ENCODE peak calls at places on chromosome 22, in six cellular contexts. One of them, this sample, is unnamed.

GRCh38 chr22:48664586-48664985 is 1163.1 kb downstream of the BRD1 start:
- DNase-seq in ascending aorta: no peak
- DNase-seq in A549: no peak
- DNase-seq in adrenal gland: no peak
- DNase-seq in fibroblast of the aortic adventitia: no peak
- DNase-seq in transverse colon: no peak
- DNase-seq in this sample: no peak

GRCh38 chr22:44182591-44183588 is 2.2 kb downstream of the PARVG start:
- DNase-seq in ascending aorta: no peak
- DNase-seq in fibroblast of the aortic adventitia: no peak
- DNase-seq in A549: no peak
- DNase-seq in transverse colon: peak; percentile 62
- DNase-seq in adrenal gland: peak; percentile 49
- DNase-seq in this sample: no peak

GRCh38 chr22:28141614-28142013 is 222.6 kb upstream of the PITPNB start:
- DNase-seq in ascending aorta: no peak
- DNase-seq in adrenal gland: no peak
- DNase-seq in fibroblast of the aortic adventitia: peak; percentile 80
- DNase-seq in A549: no peak
- DNase-seq in transverse colon: no peak
- DNase-seq in this sample: no peak

GRCh38 chr22:29263791-29264216 is 4.0 kb downstream of the RHBDD3 start:
- DNase-seq in transverse colon: no peak
- DNase-seq in adrenal gland: no peak
- DNase-seq in A549: no peak
- DNase-seq in fibroblast of the aortic adventitia: no peak
- DNase-seq in ascending aorta: no peak
- DNase-seq in this sample: no peak

GRCh38 chr22:39257522-39258475 is 13.0 kb upstream of the PDGFB start:
- DNase-seq in ascending aorta: no peak
- DNase-seq in transverse colon: no peak
- DNase-seq in fibroblast of the aortic adventitia: no peak
- DNase-seq in adrenal gland: no peak
- DNase-seq in A549: no peak
- DNase-seq in this sample: no peak

GRCh38 chr22:19810381-19811141 is 44.1 kb downstream of the GNB1L start:
- DNase-seq in fibroblast of the aortic adventitia: peak; percentile 80
- DNase-seq in transverse colon: no peak
- DNase-seq in ascending aorta: no peak
- DNase-seq in adrenal gland: peak; percentile 25
- DNase-seq in A549: no peak
- DNase-seq in this sample: no peak

GRCh38 chr22:26779929-26780328 is 122.5 kb downstream of the MIAT start:
- DNase-seq in ascending aorta: no peak
- DNase-seq in fibroblast of the aortic adventitia: no peak
- DNase-seq in adrenal gland: no peak
- DNase-seq in A549: no peak
- DNase-seq in transverse colon: no peak
- DNase-seq in this sample: no peak

GRCh38 chr22:44111562-44112155 is 69.1 kb upstream of the PARVG start:
- DNase-seq in ascending aorta: no peak
- DNase-seq in A549: no peak
- DNase-seq in fibroblast of the aortic adventitia: no peak
- DNase-seq in adrenal gland: no peak
- DNase-seq in transverse colon: no peak
- DNase-seq in this sample: no peak

GRCh38 chr22:49968831-49969661 is 8.5 kb downstream of the PIM3 start:
- DNase-seq in A549: no peak
- DNase-seq in ascending aorta: peak; percentile 8
- DNase-seq in adrenal gland: peak; percentile 30
- DNase-seq in fibroblast of the aortic adventitia: no peak
- DNase-seq in transverse colon: no peak
- DNase-seq in this sample: no peak

GRCh38 chr22:49517211-49517610 is 310.5 kb downstream of the BRD1 start:
- DNase-seq in fibroblast of the aortic adventitia: no peak
- DNase-seq in adrenal gland: no peak
- DNase-seq in transverse colon: no peak
- DNase-seq in ascending aorta: no peak
- DNase-seq in A549: no peak
- DNase-seq in this sample: no peak

GRCh38 chr22:48098243-48098935 is 1335.9 kb downstream of the TBC1D22A start:
- DNase-seq in ascending aorta: no peak
- DNase-seq in adrenal gland: no peak
- DNase-seq in fibroblast of the aortic adventitia: no peak
- DNase-seq in transverse colon: no peak
- DNase-seq in A549: no peak
- DNase-seq in this sample: no peak

GRCh38 chr22:22048981-22049531 is 66.5 kb upstream of the TOP3B start:
- DNase-seq in adrenal gland: no peak
- DNase-seq in transverse colon: no peak
- DNase-seq in fibroblast of the aortic adventitia: no peak
- DNase-seq in ascending aorta: no peak
- DNase-seq in A549: no peak
- DNase-seq in this sample: no peak

DNA sequence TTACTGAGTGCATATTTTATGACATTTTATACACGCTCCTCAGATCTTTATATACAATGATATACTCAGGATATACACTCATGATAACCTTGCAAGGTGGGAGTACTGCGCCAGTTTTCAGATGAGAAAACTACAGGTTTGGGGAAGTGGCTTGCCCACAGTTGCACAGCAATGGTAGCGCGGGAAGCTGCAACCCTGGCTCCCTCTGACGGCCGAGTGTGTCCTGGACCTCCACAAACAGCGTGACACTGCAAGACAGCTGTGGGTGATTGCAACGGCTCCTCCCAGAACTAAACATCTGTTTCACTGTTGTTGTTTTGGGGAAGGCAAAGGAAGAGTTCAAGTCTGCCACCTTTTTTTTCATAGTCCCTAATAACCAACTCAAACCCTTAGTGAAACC is 47.0 kb downstream of the PACSIN2 start:
- DNase-seq in A549: no peak
- DNase-seq in transverse colon: peak; percentile 58
- DNase-seq in fibroblast of the aortic adventitia: no peak
- DNase-seq in adrenal gland: no peak
- DNase-seq in ascending aorta: no peak
- DNase-seq in this sample: no peak
- TF ChIP-seq CTCF in A549: no peak
- TF ChIP-seq CTCF in transverse colon: no peak
- TF ChIP-seq CTCF in fibroblast of the aortic adventitia: no peak
- TF ChIP-seq CTCF in adrenal gland: no peak
- TF ChIP-seq CTCF in ascending aorta: no peak
- TF ChIP-seq CTCF in this sample: no peak

GRCh38 chr22:23315341-23315917 is 135.1 kb downstream of the BCR start:
- DNase-seq in adrenal gland: peak; percentile 74
- DNase-seq in A549: peak; percentile 13
- DNase-seq in transverse colon: peak; percentile 78
- DNase-seq in ascending aorta: no peak
- DNase-seq in fibroblast of the aortic adventitia: peak; percentile 73
- DNase-seq in this sample: peak; percentile 68
- TF ChIP-seq CTCF in adrenal gland: peak; percentile 56
- TF ChIP-seq CTCF in A549: peak; percentile 54
- TF ChIP-seq CTCF in transverse colon: peak; percentile 77
- TF ChIP-seq CTCF in ascending aorta: peak; percentile 62
- TF ChIP-seq CTCF in fibroblast of the aortic adventitia: peak; percentile 65
- TF ChIP-seq CTCF in this sample: peak; percentile 51

GRCh38 chr22:46250035-46250782 is at the start of gene CDPF1:
- DNase-seq in fibroblast of the aortic adventitia: peak; percentile 73
- DNase-seq in transverse colon: peak; percentile 95
- DNase-seq in A549: peak; percentile 69
- DNase-seq in adrenal gland: peak; percentile 93
- DNase-seq in ascending aorta: peak; percentile 43
- DNase-seq in this sample: peak; percentile 94
- TF ChIP-seq CTCF in fibroblast of the aortic adventitia: no peak
- TF ChIP-seq CTCF in transverse colon: no peak
- TF ChIP-seq CTCF in A549: no peak
- TF ChIP-seq CTCF in adrenal gland: no peak
- TF ChIP-seq CTCF in ascending aorta: peak; percentile 12
- TF ChIP-seq CTCF in this sample: no peak

DNA sequence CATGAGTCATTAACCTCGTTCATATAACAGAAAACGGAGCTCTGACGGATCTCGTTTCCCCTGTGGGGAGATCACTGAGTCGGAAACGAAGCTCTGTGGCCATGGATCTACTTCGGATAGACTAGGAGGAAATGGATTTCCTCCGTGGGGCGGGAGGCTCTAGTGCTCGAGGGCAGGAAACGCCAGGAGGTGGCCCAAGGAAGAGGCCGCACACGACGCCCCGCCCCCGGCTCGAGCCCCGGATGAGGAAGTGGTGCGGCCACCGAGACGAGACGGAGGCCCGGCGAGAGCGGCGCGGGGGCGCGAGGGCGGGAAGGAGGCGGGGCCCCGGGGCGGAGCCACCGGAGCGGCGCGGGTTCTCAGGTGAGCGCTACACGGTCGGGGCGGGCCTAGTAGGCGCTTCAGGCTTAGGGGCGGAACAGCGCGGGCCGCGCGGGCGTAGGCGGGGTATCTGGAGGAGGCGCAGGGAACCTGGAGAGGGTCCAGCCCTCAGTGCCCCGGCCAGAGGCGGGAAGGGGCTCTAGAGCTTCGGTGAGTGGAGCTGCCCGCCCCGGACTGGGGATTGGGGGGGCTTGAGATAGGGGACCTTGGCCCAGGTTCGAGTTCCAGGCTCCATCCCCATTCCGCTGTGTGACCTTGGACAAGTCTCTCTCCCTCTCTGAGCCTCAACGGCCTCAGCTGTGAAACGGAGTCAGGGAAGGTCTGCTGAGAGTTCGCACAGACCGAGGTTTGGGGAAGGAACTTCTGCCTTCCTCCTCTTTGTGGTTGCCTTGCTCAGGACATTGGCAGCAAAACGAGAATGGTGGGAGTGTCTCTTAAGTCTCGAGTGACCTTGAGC is at the start of gene DEPDC5:
- DNase-seq in fibroblast of the aortic adventitia: peak; percentile 86
- DNase-seq in adrenal gland: peak; percentile 95
- DNase-seq in A549: peak; percentile 69
- DNase-seq in transverse colon: peak; percentile 98
- DNase-seq in ascending aorta: peak; percentile 82
- DNase-seq in this sample: peak; percentile 99
- TF ChIP-seq CTCF in fibroblast of the aortic adventitia: no peak
- TF ChIP-seq CTCF in adrenal gland: no peak
- TF ChIP-seq CTCF in A549: no peak
- TF ChIP-seq CTCF in transverse colon: no peak
- TF ChIP-seq CTCF in ascending aorta: no peak
- TF ChIP-seq CTCF in this sample: no peak

GRCh38 chr22:32354360-32355351 is 3.0 kb upstream of the RFPL3 start:
- DNase-seq in A549: no peak
- DNase-seq in fibroblast of the aortic adventitia: peak; percentile 37
- DNase-seq in adrenal gland: no peak
- DNase-seq in transverse colon: no peak
- DNase-seq in ascending aorta: no peak
- DNase-seq in this sample: no peak

GRCh38 chr22:32353292-32353691 is 4.4 kb upstream of the RFPL3 start:
- DNase-seq in fibroblast of the aortic adventitia: no peak
- DNase-seq in A549: no peak
- DNase-seq in ascending aorta: no peak
- DNase-seq in transverse colon: no peak
- DNase-seq in adrenal gland: no peak
- DNase-seq in this sample: no peak

GRCh38 chr22:32353840-32354239 is 3.8 kb upstream of the RFPL3 start:
- DNase-seq in adrenal gland: no peak
- DNase-seq in transverse colon: no peak
- DNase-seq in A549: no peak
- DNase-seq in ascending aorta: no peak
- DNase-seq in fibroblast of the aortic adventitia: no peak
- DNase-seq in this sample: no peak

GRCh38 chr22:32355760-32356159 is 1.9 kb upstream of the RFPL3 start:
- DNase-seq in adrenal gland: no peak
- DNase-seq in A549: no peak
- DNase-seq in ascending aorta: no peak
- DNase-seq in fibroblast of the aortic adventitia: no peak
- DNase-seq in transverse colon: no peak
- DNase-seq in this sample: peak; percentile 36

GRCh38 chr22:32352681-32353080 is 5.0 kb upstream of the RFPL3 start:
- DNase-seq in ascending aorta: no peak
- DNase-seq in adrenal gland: no peak
- DNase-seq in fibroblast of the aortic adventitia: no peak
- DNase-seq in transverse colon: no peak
- DNase-seq in A549: no peak
- DNase-seq in this sample: no peak
- TF ChIP-seq CTCF in ascending aorta: no peak
- TF ChIP-seq CTCF in adrenal gland: no peak
- TF ChIP-seq CTCF in fibroblast of the aortic adventitia: no peak
- TF ChIP-seq CTCF in transverse colon: no peak
- TF ChIP-seq CTCF in A549: no peak
- TF ChIP-seq CTCF in this sample: no peak